ENCODE peak calls at places on chromosomes 11 and 22, in seven cellular contexts. One of them, this sample, is unnamed.

GRCh38 chr11:489610-490185 is 17.3 kb downstream of the RNH1 start:
- DNase-seq in EL: no peak
- DNase-seq in progenitor cell of endocrine pancreas: no peak
- DNase-seq in activated CD4-positive, alpha-beta T cell treated with anti-CD3 and anti-CD28 coated beads, Interleukin-2, amount 50 U/mL, for 24 hours: no peak
- DNase-seq in astrocyte of the spinal cord: no peak
- DNase-seq in Caco-2: no peak
- DNase-seq in cardiac fibroblast: no peak
- DNase-seq in this sample: peak; percentile 38

GRCh38 chr11:8258771-8259170 is 4.9 kb downstream of the LMO1 start:
- DNase-seq in activated CD4-positive, alpha-beta T cell treated with anti-CD3 and anti-CD28 coated beads, Interleukin-2, amount 50 U/mL, for 24 hours: no peak
- DNase-seq in cardiac fibroblast: peak; percentile 33
- DNase-seq in progenitor cell of endocrine pancreas: no peak
- DNase-seq in Caco-2: no peak
- DNase-seq in EL: peak; percentile 52
- DNase-seq in astrocyte of the spinal cord: peak; percentile 24
- DNase-seq in this sample: no peak

GRCh38 chr11:120558754-120559431 is 47.3 kb downstream of the GRIK4 start:
- DNase-seq in EL: no peak
- DNase-seq in activated CD4-positive, alpha-beta T cell treated with anti-CD3 and anti-CD28 coated beads, Interleukin-2, amount 50 U/mL, for 24 hours: no peak
- DNase-seq in Caco-2: no peak
- DNase-seq in astrocyte of the spinal cord: no peak
- DNase-seq in cardiac fibroblast: no peak
- DNase-seq in progenitor cell of endocrine pancreas: no peak
- DNase-seq in this sample: no peak

GRCh38 chr11:57288771-57289579 is 35.8 kb downstream of the TNKS1BP1 start:
- DNase-seq in EL: peak; percentile 77
- DNase-seq in astrocyte of the spinal cord: peak; percentile 76
- DNase-seq in Caco-2: peak; percentile 51
- DNase-seq in cardiac fibroblast: peak; percentile 64
- DNase-seq in progenitor cell of endocrine pancreas: no peak
- DNase-seq in activated CD4-positive, alpha-beta T cell treated with anti-CD3 and anti-CD28 coated beads, Interleukin-2, amount 50 U/mL, for 24 hours: no peak
- DNase-seq in this sample: no peak

GRCh38 chr22:37739611-37740049 is 42.8 kb downstream of the TRIOBP start:
- DNase-seq in activated CD4-positive, alpha-beta T cell treated with anti-CD3 and anti-CD28 coated beads, Interleukin-2, amount 50 U/mL, for 24 hours: no peak
- DNase-seq in EL: no peak
- DNase-seq in astrocyte of the spinal cord: no peak
- DNase-seq in Caco-2: no peak
- DNase-seq in cardiac fibroblast: no peak
- DNase-seq in progenitor cell of endocrine pancreas: no peak
- DNase-seq in this sample: no peak

GRCh38 chr11:1012740-1013627 is 23.5 kb downstream of the MUC6 start:
- DNase-seq in EL: no peak
- DNase-seq in astrocyte of the spinal cord: no peak
- DNase-seq in activated CD4-positive, alpha-beta T cell treated with anti-CD3 and anti-CD28 coated beads, Interleukin-2, amount 50 U/mL, for 24 hours: no peak
- DNase-seq in cardiac fibroblast: no peak
- DNase-seq in Caco-2: no peak
- DNase-seq in progenitor cell of endocrine pancreas: no peak
- DNase-seq in this sample: no peak

GRCh38 chr11:128380280-128380604 is 207.1 kb downstream of the ETS1 start:
- DNase-seq in Caco-2: no peak
- DNase-seq in EL: no peak
- DNase-seq in progenitor cell of endocrine pancreas: no peak
- DNase-seq in cardiac fibroblast: no peak
- DNase-seq in astrocyte of the spinal cord: no peak
- DNase-seq in activated CD4-positive, alpha-beta T cell treated with anti-CD3 and anti-CD28 coated beads, Interleukin-2, amount 50 U/mL, for 24 hours: no peak
- DNase-seq in this sample: no peak

GRCh38 chr11:33534575-33534974 is 166.1 kb downstream of the C11orf91 start:
- DNase-seq in activated CD4-positive, alpha-beta T cell treated with anti-CD3 and anti-CD28 coated beads, Interleukin-2, amount 50 U/mL, for 24 hours: no peak
- DNase-seq in Caco-2: no peak
- DNase-seq in cardiac fibroblast: no peak
- DNase-seq in EL: no peak
- DNase-seq in astrocyte of the spinal cord: peak; percentile 41
- DNase-seq in progenitor cell of endocrine pancreas: no peak
- DNase-seq in this sample: no peak

GRCh38 chr11:118705111-118705741 is 25.8 kb upstream of the TREH start:
- DNase-seq in cardiac fibroblast: no peak
- DNase-seq in progenitor cell of endocrine pancreas: no peak
- DNase-seq in Caco-2: no peak
- DNase-seq in astrocyte of the spinal cord: no peak
- DNase-seq in activated CD4-positive, alpha-beta T cell treated with anti-CD3 and anti-CD28 coated beads, Interleukin-2, amount 50 U/mL, for 24 hours: no peak
- DNase-seq in EL: no peak
- DNase-seq in this sample: no peak

GRCh38 chr11:9862981-9863380 is 199.1 kb downstream of the SWAP70 start:
- DNase-seq in cardiac fibroblast: peak; percentile 77
- DNase-seq in EL: no peak
- DNase-seq in astrocyte of the spinal cord: peak; percentile 77
- DNase-seq in activated CD4-positive, alpha-beta T cell treated with anti-CD3 and anti-CD28 coated beads, Interleukin-2, amount 50 U/mL, for 24 hours: no peak
- DNase-seq in Caco-2: no peak
- DNase-seq in progenitor cell of endocrine pancreas: no peak
- DNase-seq in this sample: no peak

GRCh38 chr11:119011476-119011875 is 6.7 kb downstream of the RPS25 start:
- DNase-seq in EL: no peak
- DNase-seq in cardiac fibroblast: no peak
- DNase-seq in activated CD4-positive, alpha-beta T cell treated with anti-CD3 and anti-CD28 coated beads, Interleukin-2, amount 50 U/mL, for 24 hours: no peak
- DNase-seq in Caco-2: no peak
- DNase-seq in progenitor cell of endocrine pancreas: no peak
- DNase-seq in astrocyte of the spinal cord: no peak
- DNase-seq in this sample: no peak

GRCh38 chr11:57379732-57380131 is 1.2 kb downstream of the PRG3 start:
- DNase-seq in progenitor cell of endocrine pancreas: peak; percentile 52
- DNase-seq in astrocyte of the spinal cord: peak; percentile 37
- DNase-seq in EL: no peak
- DNase-seq in Caco-2: peak; percentile 70
- DNase-seq in cardiac fibroblast: peak; percentile 24
- DNase-seq in activated CD4-positive, alpha-beta T cell treated with anti-CD3 and anti-CD28 coated beads, Interleukin-2, amount 50 U/mL, for 24 hours: no peak
- DNase-seq in this sample: no peak

GRCh38 chr11:17263803-17264202 is 12.7 kb upstream of the NUCB2 start:
- DNase-seq in progenitor cell of endocrine pancreas: no peak
- DNase-seq in Caco-2: no peak
- DNase-seq in EL: peak; percentile 59
- DNase-seq in cardiac fibroblast: no peak
- DNase-seq in astrocyte of the spinal cord: peak; percentile 34
- DNase-seq in activated CD4-positive, alpha-beta T cell treated with anti-CD3 and anti-CD28 coated beads, Interleukin-2, amount 50 U/mL, for 24 hours: no peak
- DNase-seq in this sample: no peak

GRCh38 chr11:17388609-17389204 is at the start of gene KCNJ11:
- DNase-seq in progenitor cell of endocrine pancreas: peak; percentile 23
- DNase-seq in EL: no peak
- DNase-seq in Caco-2: no peak
- DNase-seq in cardiac fibroblast: no peak
- DNase-seq in astrocyte of the spinal cord: no peak
- DNase-seq in activated CD4-positive, alpha-beta T cell treated with anti-CD3 and anti-CD28 coated beads, Interleukin-2, amount 50 U/mL, for 24 hours: no peak
- DNase-seq in this sample: peak; percentile 68

GRCh38 chr11:115580927-115581680 is 76.9 kb upstream of the CADM1 start:
- DNase-seq in EL: no peak
- DNase-seq in cardiac fibroblast: peak; percentile 2
- DNase-seq in astrocyte of the spinal cord: no peak
- DNase-seq in Caco-2: no peak
- DNase-seq in progenitor cell of endocrine pancreas: no peak
- DNase-seq in activated CD4-positive, alpha-beta T cell treated with anti-CD3 and anti-CD28 coated beads, Interleukin-2, amount 50 U/mL, for 24 hours: no peak
- DNase-seq in this sample: no peak

GRCh38 chr22:18970180-18970947 is 34.3 kb upstream of the PRODH start:
- DNase-seq in cardiac fibroblast: no peak
- DNase-seq in EL: peak; percentile 21
- DNase-seq in progenitor cell of endocrine pancreas: peak; percentile 51
- DNase-seq in Caco-2: peak; percentile 74
- DNase-seq in astrocyte of the spinal cord: no peak
- DNase-seq in activated CD4-positive, alpha-beta T cell treated with anti-CD3 and anti-CD28 coated beads, Interleukin-2, amount 50 U/mL, for 24 hours: no peak
- DNase-seq in this sample: peak; percentile 44

GRCh38 chr11:75625970-75626691 is 42.7 kb downstream of the MAP6 start:
- DNase-seq in progenitor cell of endocrine pancreas: no peak
- DNase-seq in EL: peak; percentile 93
- DNase-seq in astrocyte of the spinal cord: peak; percentile 85
- DNase-seq in activated CD4-positive, alpha-beta T cell treated with anti-CD3 and anti-CD28 coated beads, Interleukin-2, amount 50 U/mL, for 24 hours: no peak
- DNase-seq in Caco-2: no peak
- DNase-seq in cardiac fibroblast: peak; percentile 66
- DNase-seq in this sample: peak; percentile 56

GRCh38 chr11:105673089-105673488 is 63.2 kb downstream of the GRIA4 start:
- DNase-seq in cardiac fibroblast: peak; percentile 59
- DNase-seq in EL: peak; percentile 34
- DNase-seq in Caco-2: peak; percentile 70
- DNase-seq in activated CD4-positive, alpha-beta T cell treated with anti-CD3 and anti-CD28 coated beads, Interleukin-2, amount 50 U/mL, for 24 hours: no peak
- DNase-seq in astrocyte of the spinal cord: peak; percentile 68
- DNase-seq in progenitor cell of endocrine pancreas: peak; percentile 60
- DNase-seq in this sample: no peak

GRCh38 chr22:41915035-41915782 is at the start of gene SHISA8:
- DNase-seq in astrocyte of the spinal cord: peak; percentile 27
- DNase-seq in activated CD4-positive, alpha-beta T cell treated with anti-CD3 and anti-CD28 coated beads, Interleukin-2, amount 50 U/mL, for 24 hours: peak; percentile 26
- DNase-seq in Caco-2: peak; percentile 62
- DNase-seq in cardiac fibroblast: peak; percentile 56
- DNase-seq in EL: peak; percentile 37
- DNase-seq in progenitor cell of endocrine pancreas: peak; percentile 37
- DNase-seq in this sample: peak; percentile 70

GRCh38 chr11:72075756-72076155 is 4.6 kb downstream of the NUMA1 start:
- DNase-seq in activated CD4-positive, alpha-beta T cell treated with anti-CD3 and anti-CD28 coated beads, Interleukin-2, amount 50 U/mL, for 24 hours: no peak
- DNase-seq in Caco-2: no peak
- DNase-seq in astrocyte of the spinal cord: no peak
- DNase-seq in cardiac fibroblast: no peak
- DNase-seq in progenitor cell of endocrine pancreas: no peak
- DNase-seq in EL: no peak
- DNase-seq in this sample: no peak

GRCh38 chr11:65378208-65378927 is 4.1 kb downstream of the SLC25A45 start:
- DNase-seq in activated CD4-positive, alpha-beta T cell treated with anti-CD3 and anti-CD28 coated beads, Interleukin-2, amount 50 U/mL, for 24 hours: no peak
- DNase-seq in EL: no peak
- DNase-seq in Caco-2: peak; percentile 50
- DNase-seq in progenitor cell of endocrine pancreas: no peak
- DNase-seq in cardiac fibroblast: no peak
- DNase-seq in astrocyte of the spinal cord: no peak
- DNase-seq in this sample: no peak

GRCh38 chr11:99773646-99774045 is 752.9 kb downstream of the CNTN5 start:
- DNase-seq in EL: peak; percentile 0
- DNase-seq in progenitor cell of endocrine pancreas: no peak
- DNase-seq in Caco-2: no peak
- DNase-seq in astrocyte of the spinal cord: peak; percentile 45
- DNase-seq in activated CD4-positive, alpha-beta T cell treated with anti-CD3 and anti-CD28 coated beads, Interleukin-2, amount 50 U/mL, for 24 hours: no peak
- DNase-seq in cardiac fibroblast: peak; percentile 17
- DNase-seq in this sample: no peak

GRCh38 chr11:34357646-34358257 is at the start of gene ABTB2:
- DNase-seq in Caco-2: peak; percentile 99
- DNase-seq in progenitor cell of endocrine pancreas: peak; percentile 98
- DNase-seq in EL: peak; percentile 97
- DNase-seq in cardiac fibroblast: peak; percentile 98
- DNase-seq in activated CD4-positive, alpha-beta T cell treated with anti-CD3 and anti-CD28 coated beads, Interleukin-2, amount 50 U/mL, for 24 hours: peak; percentile 95
- DNase-seq in astrocyte of the spinal cord: peak; percentile 98
- DNase-seq in this sample: peak; percentile 94

GRCh38 chr11:30432177-30432576 is 109.3 kb downstream of the ARL14EP start:
- DNase-seq in cardiac fibroblast: no peak
- DNase-seq in Caco-2: no peak
- DNase-seq in progenitor cell of endocrine pancreas: no peak
- DNase-seq in EL: no peak
- DNase-seq in activated CD4-positive, alpha-beta T cell treated with anti-CD3 and anti-CD28 coated beads, Interleukin-2, amount 50 U/mL, for 24 hours: no peak
- DNase-seq in astrocyte of the spinal cord: no peak
- DNase-seq in this sample: no peak

GRCh38 chr11:24496728-24497396 is at the start of gene LUZP2:
- DNase-seq in astrocyte of the spinal cord: peak; percentile 38
- DNase-seq in cardiac fibroblast: peak; percentile 27
- DNase-seq in activated CD4-positive, alpha-beta T cell treated with anti-CD3 and anti-CD28 coated beads, Interleukin-2, amount 50 U/mL, for 24 hours: no peak
- DNase-seq in EL: peak; percentile 59
- DNase-seq in Caco-2: no peak
- DNase-seq in progenitor cell of endocrine pancreas: peak; percentile 37
- DNase-seq in this sample: peak; percentile 17

GRCh38 chr11:27410301-27410700 is 47.3 kb upstream of the CCDC34 start:
- DNase-seq in progenitor cell of endocrine pancreas: no peak
- DNase-seq in Caco-2: no peak
- DNase-seq in cardiac fibroblast: no peak
- DNase-seq in activated CD4-positive, alpha-beta T cell treated with anti-CD3 and anti-CD28 coated beads, Interleukin-2, amount 50 U/mL, for 24 hours: no peak
- DNase-seq in astrocyte of the spinal cord: no peak
- DNase-seq in EL: no peak
- DNase-seq in this sample: no peak

GRCh38 chr11:34624069-34624468 is 3.2 kb downstream of the EHF start:
- DNase-seq in progenitor cell of endocrine pancreas: no peak
- DNase-seq in EL: no peak
- DNase-seq in cardiac fibroblast: no peak
- DNase-seq in Caco-2: no peak
- DNase-seq in activated CD4-positive, alpha-beta T cell treated with anti-CD3 and anti-CD28 coated beads, Interleukin-2, amount 50 U/mL, for 24 hours: no peak
- DNase-seq in astrocyte of the spinal cord: no peak
- DNase-seq in this sample: no peak

GRCh38 chr11:117908261-117908895 is 20.8 kb downstream of the TMPRSS13 start:
- DNase-seq in cardiac fibroblast: no peak
- DNase-seq in astrocyte of the spinal cord: no peak
- DNase-seq in Caco-2: no peak
- DNase-seq in progenitor cell of endocrine pancreas: no peak
- DNase-seq in activated CD4-positive, alpha-beta T cell treated with anti-CD3 and anti-CD28 coated beads, Interleukin-2, amount 50 U/mL, for 24 hours: no peak
- DNase-seq in EL: no peak
- DNase-seq in this sample: no peak

GRCh38 chr11:110675548-110675947 is 36.7 kb downstream of the ARHGAP20 start:
- DNase-seq in cardiac fibroblast: no peak
- DNase-seq in activated CD4-positive, alpha-beta T cell treated with anti-CD3 and anti-CD28 coated beads, Interleukin-2, amount 50 U/mL, for 24 hours: no peak
- DNase-seq in EL: no peak
- DNase-seq in Caco-2: no peak
- DNase-seq in progenitor cell of endocrine pancreas: no peak
- DNase-seq in astrocyte of the spinal cord: no peak
- DNase-seq in this sample: no peak

GRCh38 chr22:42425989-42426355 is 6.2 kb downstream of the NFAM1 start:
- DNase-seq in activated CD4-positive, alpha-beta T cell treated with anti-CD3 and anti-CD28 coated beads, Interleukin-2, amount 50 U/mL, for 24 hours: no peak
- DNase-seq in progenitor cell of endocrine pancreas: no peak
- DNase-seq in EL: no peak
- DNase-seq in cardiac fibroblast: no peak
- DNase-seq in Caco-2: no peak
- DNase-seq in astrocyte of the spinal cord: no peak
- DNase-seq in this sample: no peak

This sample was measured in 8988T.